ENCODE peak calls at places on chromosomes 12 and 14, in ten cellular contexts. X, R, N, A, W, H, F, Q, B and C are unnamed samples.

GRCh38 chr12:5388581-5389535 is 43.0 kb upstream of the NTF3 start:
- DNase-seq in X (no peak), R (no peak), N (no peak), A (no peak), W (no peak), H (peak), F (no peak), Q (no peak), B (no peak), C (no peak)

GRCh38 chr12:40103043-40103442 is 2.8 kb downstream of the SLC2A13 start:
- DNase-seq in X (no peak), R (no peak), N (no peak), A (no peak), W (no peak), H (no peak), F (no peak), Q (no peak), B (no peak), C (no peak)

GRCh38 chr14:73477618-73478266 is 13.0 kb upstream of the RIOX1 start:
- DNase-seq in X (no peak), R (no peak), N (no peak), A (no peak), W (no peak), H (no peak), F (no peak), Q (no peak), B (no peak), C (no peak)

GRCh38 chr14:64117671-64118402 is 176.3 kb downstream of the ESR2 start:
- DNase-seq in X (no peak), R (no peak), N (no peak), A (no peak), W (no peak), H (peak), F (no peak), Q (no peak), B (no peak), C (no peak)

GRCh38 chr12:48002773-48003218 is 1.5 kb downstream of the COL2A1 start:
- DNase-seq in X (no peak), R (no peak), N (peak), A (no peak), W (no peak), H (no peak), F (peak), Q (no peak), B (peak), C (no peak)

GRCh38 chr14:59919582-59920377 is at the start of gene LRRC9:
- DNase-seq in X (peak), R (peak), N (peak), A (peak), W (peak), H (no peak), F (peak), Q (no peak), B (peak), C (peak)

GRCh38 chr14:53516261-53516774 is 363.2 kb upstream of the DDHD1 start:
- DNase-seq in X (no peak), R (no peak), N (no peak), A (no peak), W (no peak), H (no peak), F (no peak), Q (no peak), B (no peak), C (no peak)

GRCh38 chr14:99138999-99139865 is 132.8 kb downstream of the BCL11B start:
- DNase-seq in X (no peak), R (no peak), N (no peak), A (no peak), W (no peak), H (no peak), F (no peak), Q (no peak), B (peak), C (no peak)

GRCh38 chr14:39229222-39229543 is 4.5 kb upstream of the MIA2 start:
- DNase-seq in X (no peak), R (no peak), N (no peak), A (peak), W (no peak), H (no peak), F (no peak), Q (no peak), B (no peak), C (no peak)

GRCh38 chr14:79992799-79993198 is 218.5 kb downstream of the DIO2 start:
- DNase-seq in X (no peak), R (no peak), N (no peak), A (no peak), W (no peak), H (no peak), F (no peak), Q (no peak), B (no peak), C (no peak)

GRCh38 chr12:123973552-123974341 is 732 bp downstream of the ZNF664 start:
- DNase-seq in X (no peak), R (peak), N (peak), A (peak), W (peak), H (no peak), F (peak), Q (peak), B (peak), C (peak)

GRCh38 chr12:55057466-55057865 is 37.7 kb downstream of the NEUROD4 start:
- DNase-seq in X (no peak), R (no peak), N (no peak), A (no peak), W (no peak), H (no peak), F (peak), Q (no peak), B (no peak), C (no peak)

GRCh38 chr12:11732760-11733159 is 83.3 kb downstream of the ETV6 start:
- DNase-seq in X (no peak), R (no peak), N (no peak), A (no peak), W (no peak), H (no peak), F (no peak), Q (no peak), B (no peak), C (no peak)

GRCh38 chr12:122473543-122474323 is 27.0 kb downstream of the ZCCHC8 start:
- DNase-seq in X (no peak), R (no peak), N (no peak), A (peak), W (no peak), H (no peak), F (no peak), Q (no peak), B (no peak), C (peak)

GRCh38 chr12:128265566-128265965 is 1.4 kb upstream of the TMEM132C start:
- DNase-seq in X (no peak), R (no peak), N (no peak), A (no peak), W (no peak), H (no peak), F (no peak), Q (no peak), B (no peak), C (no peak)

GRCh38 chr12:107760207-107760816 is 625 bp downstream of the PRDM4 start:
- DNase-seq in X (no peak), R (peak), N (no peak), A (peak), W (peak), H (no peak), F (peak), Q (peak), B (peak), C (peak)

GRCh38 chr14:76947838-76948184 is 80.7 kb downstream of the IRF2BPL start:
- DNase-seq in X (no peak), R (no peak), N (no peak), A (no peak), W (no peak), H (no peak), F (no peak), Q (no peak), B (no peak), C (no peak)

GRCh38 chr12:56082382-56082781 is 2.4 kb downstream of the ERBB3 start:
- DNase-seq in X (no peak), R (no peak), N (no peak), A (no peak), W (peak), H (no peak), F (no peak), Q (no peak), B (no peak), C (no peak)

GRCh38 chr14:93648440-93649168 is 139.7 kb downstream of the PRIMA1 start:
- DNase-seq in X (no peak), R (no peak), N (no peak), A (peak), W (no peak), H (peak), F (peak), Q (peak), B (no peak), C (peak)

GRCh38 chr12:109766251-109766778 is 52.7 kb downstream of the FAM222A start:
- DNase-seq in X (no peak), R (no peak), N (no peak), A (no peak), W (no peak), H (no peak), F (no peak), Q (no peak), B (peak), C (no peak)

GRCh38 chr14:78700236-78700635 is 530.1 kb downstream of the NRXN3 start:
- DNase-seq in X (no peak), R (no peak), N (no peak), A (no peak), W (no peak), H (no peak), F (no peak), Q (peak), B (no peak), C (no peak)

GRCh38 chr14:45199246-45199645 is 53.8 kb downstream of the MIS18BP1 start:
- DNase-seq in X (no peak), R (no peak), N (no peak), A (no peak), W (no peak), H (no peak), F (no peak), Q (no peak), B (no peak), C (no peak)

GRCh38 chr12:62934799-62935674 is at the start of gene PPM1H:
- DNase-seq in X (no peak), R (no peak), N (peak), A (peak), W (peak), H (peak), F (peak), Q (peak), B (peak), C (peak)

GRCh38 chr14:61355892-61356325 is 34.5 kb downstream of the PRKCH start:
- DNase-seq in X (no peak), R (no peak), N (peak), A (no peak), W (no peak), H (peak), F (peak), Q (peak), B (no peak), C (no peak)

GRCh38 chr14:93006484-93007128 is 83.7 kb downstream of the CHGA start:
- DNase-seq in X (no peak), R (no peak), N (no peak), A (no peak), W (no peak), H (peak), F (no peak), Q (no peak), B (no peak), C (no peak)

GRCh38 chr12:79407671-79408622 is 282.8 kb downstream of the PAWR start:
- DNase-seq in X (no peak), R (no peak), N (peak), A (peak), W (no peak), H (peak), F (peak), Q (peak), B (peak), C (no peak)

GRCh38 chr12:67034110-67034879 is 234.9 kb upstream of the CAND1 start:
- DNase-seq in X (no peak), R (no peak), N (no peak), A (no peak), W (no peak), H (no peak), F (no peak), Q (no peak), B (no peak), C (no peak)

GRCh38 chr12:125202421-125202820 is 137.2 kb downstream of the AACS start:
- DNase-seq in X (no peak), R (no peak), N (no peak), A (no peak), W (no peak), H (no peak), F (no peak), Q (no peak), B (no peak), C (no peak)

GRCh38 chr14:24339284-24340151 is at the start of gene RIPK3:
- DNase-seq in X (no peak), R (peak), N (no peak), A (peak), W (no peak), H (no peak), F (no peak), Q (peak), B (no peak), C (no peak)

GRCh38 chr14:63045234-63045611 is at the start of gene KCNH5:
- DNase-seq in X (no peak), R (no peak), N (peak), A (peak), W (peak), H (no peak), F (peak), Q (no peak), B (no peak), C (no peak)

GRCh38 chr14:30842431-30842830 is 31.9 kb upstream of the COCH start:
- DNase-seq in X (no peak), R (no peak), N (no peak), A (no peak), W (no peak), H (no peak), F (no peak), Q (no peak), B (no peak), C (no peak)

GRCh38 chr12:20525064-20525610 is 156.8 kb downstream of the PDE3A start:
- DNase-seq in X (no peak), R (no peak), N (no peak), A (no peak), W (no peak), H (no peak), F (no peak), Q (no peak), B (no peak), C (no peak)